ENCODE peak calls at places on chromosomes 12 and 14, in six cellular contexts. E is cardiac fibroblast; M is CD4-positive, alpha-beta T cell; U is suprapubic skin; J is HCT116; F is ovary. K is an unnamed sample.

GRCh38 chr14:93212432-93212831 is 5.4 kb downstream of the UBR7 start:
- DNase-seq in M (no peak), U (no peak), J (no peak), E (no peak), F (no peak), K (no peak)

GRCh38 chr12:806116-806805 is 53.9 kb downstream of the WNK1 start:
- DNase-seq in E (no peak), F (no peak), M (no peak), U (no peak), J (no peak), K (no peak)

GRCh38 chr14:36508418-36509051 is 11.5 kb downstream of the NKX2-1 start:
- DNase-seq in J (no peak), E (no peak), F (no peak), M (no peak), U (no peak), K (no peak)

GRCh38 chr14:101198398-101199027 is 295.0 kb upstream of the RTL1 start:
- DNase-seq in U (peak), M (no peak), E (no peak), F (no peak), J (no peak), K (no peak)

GRCh38 chr12:94553130-94553519 is 93.5 kb upstream of the CEP83 start:
- DNase-seq in F (peak), J (peak), U (no peak), M (no peak), E (peak), K (no peak)

GRCh38 chr14:104103061-104104005 is 17.8 kb downstream of the ASPG start:
- DNase-seq in F (no peak), M (no peak), J (no peak), E (no peak), U (peak), K (peak)

GRCh38 chr14:81625343-81625742 is 91.7 kb upstream of the SEL1L start:
- DNase-seq in J (peak), U (no peak), F (no peak), M (no peak), E (peak), K (no peak)

GRCh38 chr14:45811155-45811554 is 558.2 kb upstream of the MIS18BP1 start:
- DNase-seq in M (no peak), F (no peak), J (no peak), E (no peak), U (no peak), K (peak)

GRCh38 chr12:39145175-39145999 is 240.0 kb upstream of the CPNE8 start:
- DNase-seq in J (no peak), E (peak), M (no peak), U (no peak), F (peak), K (peak)

GRCh38 chr12:6373022-6373787 is 2.2 kb downstream of the SCNN1A start:
- DNase-seq in M (no peak), E (no peak), F (no peak), J (peak), U (no peak), K (no peak)

GRCh38 chr12:56086096-56086495 is 6.1 kb downstream of the ERBB3 start:
- DNase-seq in M (no peak), E (no peak), F (no peak), U (no peak), J (no peak), K (no peak)

GRCh38 chr12:122160761-122161160 is 13.3 kb downstream of the IL31 start:
- DNase-seq in E (no peak), F (no peak), J (no peak), M (no peak), U (no peak), K (no peak)

GRCh38 chr12:1816730-1817094 is 3.7 kb upstream of the LRTM2 start:
- DNase-seq in U (no peak), E (no peak), J (no peak), M (no peak), F (no peak), K (no peak)

GRCh38 chr14:105467249-105467941 is 7.2 kb upstream of the CRIP2 start:
- DNase-seq in E (no peak), U (no peak), F (no peak), M (no peak), J (no peak), K (no peak)

GRCh38 chr14:56870336-56870735 is 60.1 kb upstream of the OTX2 start:
- DNase-seq in J (no peak), U (no peak), F (no peak), M (no peak), E (no peak), K (no peak)

GRCh38 chr12:101620762-101621133 is 26.0 kb downstream of the MYBPC1 start:
- DNase-seq in F (no peak), E (no peak), M (no peak), U (no peak), J (no peak), K (no peak)

GRCh38 chr14:32507029-32507984 is 178.2 kb downstream of the AKAP6 start:
- DNase-seq in F (no peak), M (no peak), U (no peak), E (peak), J (peak), K (no peak)

GRCh38 chr14:95814363-95815225 is 62.0 kb upstream of the TUNAR start:
- DNase-seq in E (no peak), M (no peak), J (no peak), F (no peak), U (no peak), K (no peak)

GRCh38 chr14:68520637-68521556 is 272.0 kb downstream of the ZFP36L1 start:
- DNase-seq in U (no peak), M (no peak), F (no peak), E (peak), J (peak), K (no peak)

GRCh38 chr14:71267691-71268090 is 360.4 kb downstream of the PCNX1 start:
- DNase-seq in U (no peak), M (no peak), J (no peak), F (no peak), E (peak), K (no peak)

GRCh38 chr12:58915634-58916033 is 4.7 kb downstream of the LRIG3 start:
- DNase-seq in J (no peak), F (peak), U (no peak), M (no peak), E (peak), K (peak)

GRCh38 chr12:66804555-66804954 is 125.7 kb upstream of the GRIP1 start:
- DNase-seq in M (no peak), F (no peak), J (no peak), U (no peak), E (no peak), K (peak)

GRCh38 chr14:68685419-68686211 is 107.3 kb downstream of the ZFP36L1 start:
- DNase-seq in U (no peak), M (peak), E (peak), J (peak), F (no peak), K (no peak)

GRCh38 chr12:110050927-110051326 is 2.6 kb upstream of the C12orf76 start:
- DNase-seq in F (no peak), U (no peak), J (no peak), M (no peak), E (no peak), K (no peak)

GRCh38 chr12:11621797-11622423 is 27.6 kb upstream of the ETV6 start:
- DNase-seq in M (no peak), J (no peak), F (peak), U (no peak), E (peak), K (no peak)

GRCh38 chr12:6946033-6946919 is 2.5 kb downstream of the C12orf57 start:
- DNase-seq in J (peak), E (no peak), F (no peak), U (peak), M (no peak), K (peak)

GRCh38 chr12:51832708-51833107 is 15.8 kb downstream of the FIGNL2 start:
- DNase-seq in F (no peak), U (no peak), M (no peak), E (no peak), J (no peak), K (no peak)

GRCh38 chr14:37889087-37889486 is 293.7 kb downstream of the TTC6 start:
- DNase-seq in E (no peak), J (no peak), U (no peak), M (no peak), F (no peak), K (no peak)

GRCh38 chr14:74245292-74245691 is 6.0 kb downstream of the VSX2 start:
- DNase-seq in M (no peak), F (no peak), U (no peak), E (no peak), J (no peak), K (no peak)

GRCh38 chr14:74242055-74243042 is 3.1 kb downstream of the VSX2 start:
- DNase-seq in J (no peak), E (no peak), F (no peak), M (no peak), U (no peak), K (no peak)

GRCh38 chr14:74243051-74243450 is 3.8 kb downstream of the VSX2 start:
- DNase-seq in M (no peak), J (no peak), E (no peak), F (no peak), U (no peak), K (no peak)

GRCh38 chr14:74246561-74246960 is 7.3 kb downstream of the VSX2 start:
- DNase-seq in U (no peak), E (no peak), F (no peak), M (no peak), J (no peak), K (no peak)

GRCh38 chr14:74244115-74244514 is 4.9 kb downstream of the VSX2 start:
- DNase-seq in M (no peak), E (no peak), J (no peak), F (no peak), U (no peak), K (no peak)
- TF ChIP-seq CTCF in M (no peak), E (no peak), J (no peak), F (no peak), U (no peak), K (no peak)

GRCh38 chr12:46109343-46110219 is 119.2 kb upstream of the SCAF11 start:
- DNase-seq in M (no peak), E (no peak), U (no peak), J (no peak), F (no peak), K (no peak)

GRCh38 chr12:46110220-46110700 is 119.9 kb upstream of the SCAF11 start:
- DNase-seq in F (no peak), U (no peak), M (no peak), J (no peak), E (no peak), K (no peak)

GRCh38 chr12:46112364-46112763 is 122.0 kb upstream of the SCAF11 start:
- DNase-seq in U (no peak), J (no peak), M (no peak), E (no peak), F (no peak), K (no peak)

GRCh38 chr12:46111727-46112126 is 121.4 kb upstream of the SCAF11 start:
- DNase-seq in E (no peak), J (no peak), F (no peak), M (no peak), U (no peak), K (no peak)

GRCh38 chr12:46110928-46111699 is 120.7 kb upstream of the SCAF11 start:
- DNase-seq in E (no peak), U (no peak), J (no peak), M (no peak), F (no peak), K (no peak)
- TF ChIP-seq CTCF in E (peak), U (no peak), J (no peak), M (no peak), F (no peak), K (no peak)

GRCh38 chr12:27841392-27841882 is 61.4 kb upstream of the MANSC4 start:
- DNase-seq in U (no peak), M (no peak), J (peak), F (no peak), E (peak), K (no peak)

GRCh38 chr12:27838543-27838942 is 58.5 kb upstream of the MANSC4 start:
- DNase-seq in F (no peak), U (no peak), J (no peak), E (no peak), M (no peak), K (no peak)

GRCh38 chr12:27843714-27844245 is 63.7 kb upstream of the MANSC4 start:
- DNase-seq in F (no peak), U (no peak), E (peak), J (no peak), M (no peak), K (no peak)

GRCh38 chr12:27844427-27845090 is 64.5 kb upstream of the MANSC4 start:
- DNase-seq in U (no peak), M (no peak), F (no peak), E (peak), J (no peak), K (no peak)

GRCh38 chr12:27840229-27840999 is 60.4 kb upstream of the MANSC4 start:
- DNase-seq in F (no peak), E (peak), J (no peak), M (no peak), U (no peak), K (no peak)
- TF ChIP-seq CTCF in F (no peak), E (peak), J (peak), M (no peak), U (no peak), K (no peak)

GRCh38 chr12:96041181-96041580 is 5.8 kb upstream of the LTA4H start:
- DNase-seq in F (no peak), U (no peak), M (no peak), J (no peak), E (no peak), K (no peak)
- TF ChIP-seq CTCF in F (no peak), U (no peak), M (no peak), J (no peak), E (no peak), K (no peak)

DNA sequence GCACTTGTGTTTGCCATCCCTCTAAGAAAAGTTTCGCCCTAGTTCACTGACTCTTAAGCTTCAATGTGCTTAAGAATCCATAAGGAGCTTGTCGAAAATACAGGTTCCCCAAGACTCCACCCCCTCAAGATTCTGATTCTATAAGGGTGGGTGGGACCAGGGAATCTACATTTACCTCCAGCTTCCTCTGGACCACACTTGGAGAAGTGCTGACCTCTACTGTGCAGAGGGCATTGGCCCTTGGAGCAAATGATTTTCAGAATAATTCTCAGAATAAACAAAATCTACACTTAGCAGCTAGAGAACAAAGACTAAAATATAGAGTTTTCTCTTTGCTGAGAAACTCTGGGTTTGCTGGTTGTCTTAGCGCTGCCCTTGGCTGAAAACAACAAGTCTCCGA is 5.0 kb downstream of the TGFB3 start:
- DNase-seq in F (no peak), U (no peak), E (no peak), J (no peak), M (no peak), K (no peak)
- TF ChIP-seq CTCF in F (no peak), U (no peak), E (no peak), J (peak), M (no peak), K (no peak)

GRCh38 chr12:79935021-79935623 is at the start of gene PPP1R12A:
- DNase-seq in F (peak), M (peak), E (peak), J (peak), U (peak), K (peak)
- TF ChIP-seq CTCF in F (no peak), M (peak), E (peak), J (no peak), U (peak), K (no peak)

DNA sequence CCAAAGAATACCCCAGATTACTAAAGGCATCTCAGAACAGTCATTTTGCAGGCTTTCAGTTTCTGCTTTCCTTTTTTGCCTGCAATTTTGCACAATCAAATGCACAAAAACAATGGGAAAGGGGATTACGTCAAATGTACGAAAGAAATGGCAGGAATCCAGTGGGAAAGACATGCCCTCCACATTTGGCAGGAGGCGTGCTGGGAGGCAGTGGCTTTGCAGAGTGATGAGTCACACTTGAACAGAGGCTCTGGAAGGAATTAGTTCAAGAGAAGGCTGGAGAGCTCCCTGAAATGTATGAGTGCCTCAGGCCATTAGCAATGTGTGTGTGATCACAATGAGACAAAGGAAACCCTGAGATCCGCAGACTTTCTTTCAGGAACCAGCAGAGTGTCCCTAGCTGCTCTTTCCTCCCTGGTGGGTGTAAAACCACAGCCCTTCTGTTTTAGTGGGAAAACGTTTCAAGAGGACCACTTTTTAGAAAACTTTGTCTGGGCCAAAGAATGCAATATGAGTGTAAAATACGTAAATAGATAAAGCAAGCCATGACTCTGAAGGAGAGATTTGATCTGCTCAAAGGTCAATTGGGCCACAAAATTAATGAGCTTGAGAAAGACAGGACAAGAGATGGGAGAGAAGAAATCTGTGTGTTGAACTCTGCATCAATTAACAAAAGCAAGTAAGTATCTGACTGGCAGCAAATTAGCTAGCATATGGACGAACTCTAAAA is 155.5 kb upstream of the PDE3A start:
- DNase-seq in M (no peak), J (peak), E (peak), U (peak), F (peak), K (peak)
- TF ChIP-seq CTCF in M (no peak), J (no peak), E (no peak), U (no peak), F (no peak), K (no peak)